ENCODE peak calls at places on chromosomes 1 and 21, in four cellular contexts. X is left ventricle myocardium superior; T is activated T-cell treated with anti-CD3 and anti-CD28 coated beads, Interleukin-2, amount 50 U/mL, for 24 hours; I is fibroblast of villous mesenchyme. F is an unnamed sample.
A peak's percentile ranks its signal among the peaks of the same experiment; 100 is the strongest.

GRCh38 chr1:100710881-100711660 is 8.5 kb upstream of the VCAM1 start:
- DNase-seq in X (no peak), T (no peak), I (peak; percentile 88), F (no peak)

GRCh38 chr1:20974069-20974468 is 187.0 kb upstream of the HP1BP3 start:
- DNase-seq in X (no peak), T (no peak), I (peak; percentile 58), F (no peak)

GRCh38 chr1:41503507-41504125 is 19.1 kb upstream of the EDN2 start:
- DNase-seq in X (no peak), T (no peak), I (no peak), F (no peak)

GRCh38 chr1:49597436-49597835 is 426.3 kb downstream of the AGBL4 start:
- DNase-seq in X (no peak), T (no peak), I (no peak), F (no peak)

GRCh38 chr1:183148599-183148998 is 37.5 kb upstream of the LAMC2 start:
- DNase-seq in X (no peak), T (no peak), I (peak; percentile 62), F (no peak)

GRCh38 chr21:41653944-41654625 is 112.8 kb downstream of the RIPK4 start:
- DNase-seq in X (no peak), T (no peak), I (peak; percentile 26), F (no peak)

GRCh38 chr21:46110499-46111192 is 12.7 kb downstream of the COL6A2 start:
- DNase-seq in X (peak; percentile 87), T (peak; percentile 12), I (no peak), F (peak; percentile 79)

GRCh38 chr21:34509151-34509550 is 2.9 kb downstream of the KCNE1 start:
- DNase-seq in X (no peak), T (no peak), I (no peak), F (no peak)

GRCh38 chr1:145845144-145845513 is 301 bp upstream of the NUDT17 start:
- DNase-seq in X (no peak), T (no peak), I (no peak), F (no peak)

GRCh38 chr1:211258310-211258755 is 833 bp upstream of the RCOR3 start:
- DNase-seq in X (peak; percentile 88), T (peak; percentile 73), I (peak; percentile 66), F (peak; percentile 81)

GRCh38 chr1:101205457-101205856 is 31.4 kb upstream of the S1PR1 start:
- DNase-seq in X (no peak), T (no peak), I (no peak), F (no peak)

GRCh38 chr1:29387210-29387609 is 150.9 kb downstream of the PTPRU start:
- DNase-seq in X (no peak), T (no peak), I (no peak), F (no peak)